ENCODE peak calls at places on chromosomes 16 and 17, in six cellular contexts. H is tibial artery, S is AG04450, E is GM13976, L is caudate nucleus, A is H7. M is an unnamed sample.

GRCh38 chr17:19753661-19754463 is 5.8 kb upstream of the ALDH3A1 start:
- DNase-seq in E (no peak), S (no peak), L (peak; percentile 31), H (no peak), A (peak; percentile 71), M (peak; percentile 12)

GRCh38 chr16:47492428-47493357 is 31.6 kb downstream of the PHKB start:
- DNase-seq in E (peak; percentile 64), A (peak; percentile 17), H (peak; percentile 80), L (no peak), S (no peak), M (no peak)

GRCh38 chr16:49353650-49354049 is 20.0 kb upstream of the C16orf78 start:
- DNase-seq in E (no peak), L (no peak), A (no peak), S (no peak), H (no peak), M (no peak)

GRCh38 chr17:19333736-19334290 is 28.7 kb downstream of the B9D1 start:
- DNase-seq in L (no peak), H (no peak), E (no peak), A (peak; percentile 80), S (no peak), M (no peak)

GRCh38 chr17:77240976-77241375 is 100.2 kb downstream of the SEC14L1 start:
- DNase-seq in A (peak; percentile 51), L (no peak), E (no peak), H (no peak), S (no peak), M (no peak)

GRCh38 chr17:2713881-2714280 is 2.3 kb upstream of the CLUH start:
- DNase-seq in L (no peak), A (no peak), E (no peak), S (no peak), H (no peak), M (no peak)

GRCh38 chr17:15453782-15454181 is 13.6 kb downstream of the CDRT4 start:
- DNase-seq in L (peak; percentile 73), H (no peak), S (no peak), E (no peak), A (no peak), M (no peak)

GRCh38 chr16:4051591-4051990 is 64.7 kb downstream of the ADCY9 start:
- DNase-seq in H (no peak), A (no peak), E (no peak), S (no peak), L (no peak), M (no peak)

GRCh38 chr16:1791943-1792812 is 1.3 kb downstream of the IGFALS start:
- DNase-seq in S (no peak), L (no peak), E (no peak), A (peak; percentile 63), H (no peak), M (no peak)

GRCh38 chr16:53989597-53989996 is 285.6 kb downstream of the FTO start:
- DNase-seq in S (no peak), L (no peak), A (no peak), E (no peak), H (no peak), M (no peak)

GRCh38 chr17:44438634-44439033 is 49.2 kb upstream of the ITGA2B start:
- DNase-seq in E (peak; percentile 25), A (no peak), L (no peak), S (no peak), H (no peak), M (no peak)

M was measured in SJSA1.